ENCODE peak calls at places on chromosome 5, in seven cellular contexts. One of them, this sample, is unnamed.
A peak's percentile ranks its signal among the peaks of the same experiment; 100 is the strongest.

GRCh38 chr5:90551376-90551775 is 7.2 kb upstream of the ADGRV1 start:
- DNase-seq in tibial nerve: no peak
- DNase-seq in psoas muscle: no peak
- DNase-seq in cardiac muscle cell: no peak
- DNase-seq in ascending aorta: no peak
- DNase-seq in lower lobe of right lung: no peak
- DNase-seq in aorta: no peak
- DNase-seq in this sample: no peak

GRCh38 chr5:84729326-84729725 is 344.6 kb upstream of the EDIL3 start:
- DNase-seq in ascending aorta: no peak
- DNase-seq in lower lobe of right lung: no peak
- DNase-seq in cardiac muscle cell: peak; percentile 8
- DNase-seq in aorta: no peak
- DNase-seq in psoas muscle: no peak
- DNase-seq in tibial nerve: no peak
- DNase-seq in this sample: no peak

GRCh38 chr5:132434391-132434790 is 56.2 kb downstream of the IRF1 start:
- DNase-seq in lower lobe of right lung: no peak
- DNase-seq in psoas muscle: no peak
- DNase-seq in aorta: no peak
- DNase-seq in tibial nerve: no peak
- DNase-seq in ascending aorta: peak; percentile 19
- DNase-seq in cardiac muscle cell: no peak
- DNase-seq in this sample: no peak

GRCh38 chr5:139177809-139178581 is 20.2 kb downstream of the SIL1 start:
- DNase-seq in ascending aorta: no peak
- DNase-seq in lower lobe of right lung: no peak
- DNase-seq in aorta: no peak
- DNase-seq in tibial nerve: no peak
- DNase-seq in psoas muscle: peak; percentile 92
- DNase-seq in cardiac muscle cell: peak; percentile 50
- DNase-seq in this sample: no peak

GRCh38 chr5:159902444-159903121 is 13.7 kb upstream of the ADRA1B start:
- DNase-seq in psoas muscle: no peak
- DNase-seq in lower lobe of right lung: no peak
- DNase-seq in aorta: no peak
- DNase-seq in tibial nerve: no peak
- DNase-seq in cardiac muscle cell: no peak
- DNase-seq in ascending aorta: no peak
- DNase-seq in this sample: no peak

GRCh38 chr5:16483361-16483760 is 17.8 kb upstream of the ZNF622 start:
- DNase-seq in tibial nerve: no peak
- DNase-seq in psoas muscle: no peak
- DNase-seq in lower lobe of right lung: no peak
- DNase-seq in ascending aorta: no peak
- DNase-seq in cardiac muscle cell: no peak
- DNase-seq in aorta: no peak
- DNase-seq in this sample: no peak

GRCh38 chr5:106420102-106420501 is 1250.6 kb downstream of the EFNA5 start:
- DNase-seq in cardiac muscle cell: no peak
- DNase-seq in lower lobe of right lung: no peak
- DNase-seq in psoas muscle: no peak
- DNase-seq in ascending aorta: no peak
- DNase-seq in tibial nerve: no peak
- DNase-seq in aorta: no peak
- DNase-seq in this sample: no peak

GRCh38 chr5:32828492-32828891 is 117.4 kb downstream of the NPR3 start:
- DNase-seq in cardiac muscle cell: no peak
- DNase-seq in ascending aorta: no peak
- DNase-seq in psoas muscle: no peak
- DNase-seq in aorta: no peak
- DNase-seq in tibial nerve: no peak
- DNase-seq in lower lobe of right lung: no peak
- DNase-seq in this sample: no peak

GRCh38 chr5:160787247-160787646 is 64.8 kb downstream of the ATP10B start:
- DNase-seq in cardiac muscle cell: peak; percentile 31
- DNase-seq in tibial nerve: no peak
- DNase-seq in aorta: no peak
- DNase-seq in psoas muscle: no peak
- DNase-seq in ascending aorta: no peak
- DNase-seq in lower lobe of right lung: no peak
- DNase-seq in this sample: no peak

GRCh38 chr5:159330131-159330530 is at the start of gene IL12B:
- DNase-seq in lower lobe of right lung: no peak
- DNase-seq in psoas muscle: no peak
- DNase-seq in cardiac muscle cell: no peak
- DNase-seq in tibial nerve: no peak
- DNase-seq in aorta: no peak
- DNase-seq in ascending aorta: no peak
- DNase-seq in this sample: no peak

GRCh38 chr5:43172779-43173178 is 19.2 kb upstream of the NIM1K start:
- DNase-seq in ascending aorta: no peak
- DNase-seq in psoas muscle: no peak
- DNase-seq in cardiac muscle cell: no peak
- DNase-seq in lower lobe of right lung: no peak
- DNase-seq in tibial nerve: no peak
- DNase-seq in aorta: no peak
- DNase-seq in this sample: no peak

GRCh38 chr5:120538644-120539043 is 74.5 kb downstream of the PRR16 start:
- DNase-seq in psoas muscle: no peak
- DNase-seq in aorta: no peak
- DNase-seq in tibial nerve: no peak
- DNase-seq in cardiac muscle cell: no peak
- DNase-seq in lower lobe of right lung: no peak
- DNase-seq in ascending aorta: no peak
- DNase-seq in this sample: no peak

GRCh38 chr5:98768160-98769005 is 5.1 kb upstream of the RGMB start:
- DNase-seq in aorta: no peak
- DNase-seq in lower lobe of right lung: peak; percentile 46
- DNase-seq in cardiac muscle cell: peak; percentile 71
- DNase-seq in tibial nerve: peak; percentile 71
- DNase-seq in ascending aorta: peak; percentile 65
- DNase-seq in psoas muscle: peak; percentile 51
- DNase-seq in this sample: peak; percentile 58

GRCh38 chr5:34791761-34792244 is 47.2 kb upstream of the TTC23L start:
- DNase-seq in cardiac muscle cell: no peak
- DNase-seq in aorta: no peak
- DNase-seq in tibial nerve: no peak
- DNase-seq in lower lobe of right lung: no peak
- DNase-seq in ascending aorta: no peak
- DNase-seq in psoas muscle: no peak
- DNase-seq in this sample: no peak

GRCh38 chr5:40615586-40616193 is 64.0 kb upstream of the PTGER4 start:
- DNase-seq in aorta: no peak
- DNase-seq in lower lobe of right lung: no peak
- DNase-seq in tibial nerve: no peak
- DNase-seq in psoas muscle: no peak
- DNase-seq in cardiac muscle cell: no peak
- DNase-seq in ascending aorta: no peak
- DNase-seq in this sample: no peak

GRCh38 chr5:172713113-172713808 is 57.7 kb downstream of the DUSP1 start:
- DNase-seq in ascending aorta: peak; percentile 81
- DNase-seq in aorta: peak; percentile 94
- DNase-seq in cardiac muscle cell: peak; percentile 52
- DNase-seq in psoas muscle: peak; percentile 84
- DNase-seq in tibial nerve: peak; percentile 57
- DNase-seq in lower lobe of right lung: peak; percentile 76
- DNase-seq in this sample: peak; percentile 85

GRCh38 chr5:149379807-149380374 is 799 bp upstream of the IL17B start:
- DNase-seq in aorta: peak; percentile 71
- DNase-seq in ascending aorta: no peak
- DNase-seq in psoas muscle: no peak
- DNase-seq in cardiac muscle cell: no peak
- DNase-seq in tibial nerve: no peak
- DNase-seq in lower lobe of right lung: no peak
- DNase-seq in this sample: no peak

GRCh38 chr5:64952961-64953360 is 184.2 kb downstream of the CWC27 start:
- DNase-seq in ascending aorta: no peak
- DNase-seq in cardiac muscle cell: no peak
- DNase-seq in psoas muscle: no peak
- DNase-seq in lower lobe of right lung: no peak
- DNase-seq in aorta: no peak
- DNase-seq in tibial nerve: no peak
- DNase-seq in this sample: no peak

GRCh38 chr5:135702191-135702590 is 123.4 kb upstream of the CXCL14 start:
- DNase-seq in cardiac muscle cell: no peak
- DNase-seq in lower lobe of right lung: no peak
- DNase-seq in tibial nerve: no peak
- DNase-seq in aorta: no peak
- DNase-seq in psoas muscle: no peak
- DNase-seq in ascending aorta: no peak
- DNase-seq in this sample: no peak

GRCh38 chr5:10689391-10690081 is 71.5 kb downstream of the DAP start:
- DNase-seq in tibial nerve: no peak
- DNase-seq in cardiac muscle cell: peak; percentile 46
- DNase-seq in ascending aorta: no peak
- DNase-seq in psoas muscle: no peak
- DNase-seq in aorta: no peak
- DNase-seq in lower lobe of right lung: no peak
- DNase-seq in this sample: peak; percentile 63

GRCh38 chr5:160844177-160844576 is 7.8 kb downstream of the ATP10B start:
- DNase-seq in ascending aorta: no peak
- DNase-seq in aorta: no peak
- DNase-seq in cardiac muscle cell: no peak
- DNase-seq in psoas muscle: no peak
- DNase-seq in lower lobe of right lung: no peak
- DNase-seq in tibial nerve: no peak
- DNase-seq in this sample: no peak

GRCh38 chr5:133247881-133248642 is 196.2 kb downstream of the HSPA4 start:
- DNase-seq in lower lobe of right lung: peak; percentile 37
- DNase-seq in psoas muscle: peak; percentile 80
- DNase-seq in cardiac muscle cell: peak; percentile 78
- DNase-seq in ascending aorta: no peak
- DNase-seq in aorta: no peak
- DNase-seq in tibial nerve: no peak
- DNase-seq in this sample: no peak

GRCh38 chr5:60492958-60493357 is 207.0 kb downstream of the DEPDC1B start:
- DNase-seq in tibial nerve: no peak
- DNase-seq in ascending aorta: no peak
- DNase-seq in lower lobe of right lung: no peak
- DNase-seq in aorta: no peak
- DNase-seq in psoas muscle: no peak
- DNase-seq in cardiac muscle cell: no peak
- DNase-seq in this sample: no peak

GRCh38 chr5:54645888-54646284 is 128.3 kb downstream of the SNX18 start:
- DNase-seq in aorta: no peak
- DNase-seq in psoas muscle: no peak
- DNase-seq in ascending aorta: no peak
- DNase-seq in tibial nerve: no peak
- DNase-seq in cardiac muscle cell: no peak
- DNase-seq in lower lobe of right lung: no peak
- DNase-seq in this sample: no peak

GRCh38 chr5:111532873-111533272 is 20.5 kb upstream of the STARD4 start:
- DNase-seq in psoas muscle: no peak
- DNase-seq in lower lobe of right lung: no peak
- DNase-seq in tibial nerve: no peak
- DNase-seq in cardiac muscle cell: no peak
- DNase-seq in aorta: no peak
- DNase-seq in ascending aorta: no peak
- DNase-seq in this sample: no peak
- H3K27ac ChIP-seq in psoas muscle: no peak overlapping the region
- H3K27ac ChIP-seq in lower lobe of right lung: no peak overlapping the region
- H3K27ac ChIP-seq in tibial nerve: no peak overlapping the region
- H3K27ac ChIP-seq in cardiac muscle cell: no peak overlapping the region
- H3K27ac ChIP-seq in aorta: no peak overlapping the region
- H3K27ac ChIP-seq in ascending aorta: no peak overlapping the region
- H3K27ac ChIP-seq in this sample: no peak overlapping the region

DNA sequence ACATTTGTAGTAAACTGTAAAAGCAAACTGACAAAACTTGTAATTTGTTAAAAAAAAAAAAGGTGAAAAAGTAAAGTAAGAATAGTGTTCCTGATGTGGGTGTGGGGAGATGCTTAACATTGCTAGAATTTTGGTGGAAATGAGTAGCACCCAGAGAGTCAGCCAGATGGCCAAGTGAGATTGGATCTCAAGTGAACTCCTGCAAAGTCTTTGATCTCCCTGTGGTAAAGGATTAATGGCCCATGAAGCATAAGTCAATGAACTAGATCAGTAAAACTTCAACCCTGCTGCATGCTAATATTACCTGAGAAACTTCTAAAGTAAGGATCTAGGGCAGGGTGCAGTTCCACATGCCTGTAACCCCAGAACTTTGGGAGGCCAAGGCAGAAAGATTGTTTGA is 19.0 kb upstream of the FAM169A start:
- DNase-seq in psoas muscle: no peak
- DNase-seq in ascending aorta: no peak
- DNase-seq in lower lobe of right lung: no peak
- DNase-seq in tibial nerve: no peak
- DNase-seq in aorta: no peak
- DNase-seq in cardiac muscle cell: no peak
- DNase-seq in this sample: no peak
- H3K27ac ChIP-seq in psoas muscle: no peak overlapping the region
- H3K27ac ChIP-seq in ascending aorta: no peak overlapping the region
- H3K27ac ChIP-seq in lower lobe of right lung: no peak overlapping the region
- H3K27ac ChIP-seq in tibial nerve: no peak overlapping the region
- H3K27ac ChIP-seq in aorta: no peak overlapping the region
- H3K27ac ChIP-seq in cardiac muscle cell: no peak overlapping the region
- H3K27ac ChIP-seq in this sample: no peak overlapping the region

DNA sequence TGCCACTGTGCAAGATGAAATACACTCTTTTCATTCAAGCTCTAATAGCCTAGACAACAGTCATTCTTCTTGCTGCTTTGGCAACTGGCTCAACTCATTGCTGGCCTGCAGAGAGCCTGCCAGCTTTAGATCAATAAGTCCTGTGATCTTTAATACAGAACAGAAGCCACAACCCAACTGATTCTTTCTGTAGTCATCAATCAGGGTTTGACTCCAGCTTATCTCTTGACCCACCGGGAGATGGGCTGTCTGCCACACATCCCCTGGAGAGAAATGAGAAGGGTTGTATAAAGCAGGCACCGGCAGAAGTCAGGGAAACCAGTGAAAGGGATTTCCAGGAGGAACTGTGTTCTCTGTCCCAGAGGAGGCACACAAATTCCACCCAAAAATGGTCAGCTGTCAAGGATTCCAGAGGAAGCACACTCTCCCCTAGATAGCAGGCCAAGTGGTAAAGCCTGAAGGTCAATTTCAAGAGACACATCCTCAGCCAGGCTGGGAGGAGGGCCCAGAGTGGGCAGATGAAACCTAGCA is 24.5 kb downstream of the LHFPL2 start:
- DNase-seq in tibial nerve: no peak
- DNase-seq in aorta: no peak
- DNase-seq in psoas muscle: no peak
- DNase-seq in cardiac muscle cell: peak; percentile 58
- DNase-seq in ascending aorta: no peak
- DNase-seq in lower lobe of right lung: no peak
- DNase-seq in this sample: no peak
- H3K27ac ChIP-seq in tibial nerve: peak overlapping the region; percentile 55
- H3K27ac ChIP-seq in aorta: no peak overlapping the region
- H3K27ac ChIP-seq in psoas muscle: no peak overlapping the region
- H3K27ac ChIP-seq in cardiac muscle cell: peak overlapping the region; percentile 83
- H3K27ac ChIP-seq in ascending aorta: no peak overlapping the region
- H3K27ac ChIP-seq in lower lobe of right lung: no peak overlapping the region
- H3K27ac ChIP-seq in this sample: no peak overlapping the region

DNA sequence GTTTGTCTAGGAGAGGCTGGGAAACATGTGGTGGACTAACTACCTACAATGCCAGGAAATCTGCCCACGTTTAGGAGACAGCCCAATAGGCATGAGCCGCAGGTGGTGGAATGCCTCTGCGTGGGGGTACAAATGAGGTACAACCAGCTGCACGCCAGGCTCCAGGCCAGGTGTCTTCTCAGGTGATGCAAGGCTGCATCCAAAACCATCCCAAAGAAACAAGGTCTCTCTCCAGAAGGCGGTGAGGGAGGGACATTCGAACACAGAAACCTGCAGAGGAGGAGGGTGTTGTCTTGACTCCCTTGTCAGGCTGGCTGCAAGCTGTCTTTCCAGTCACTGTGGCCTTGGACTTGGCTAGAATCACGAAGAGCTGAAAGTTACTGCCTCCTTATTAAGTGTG is 11.6 kb downstream of the ANKH start:
- DNase-seq in aorta: no peak
- DNase-seq in ascending aorta: no peak
- DNase-seq in cardiac muscle cell: no peak
- DNase-seq in tibial nerve: no peak
- DNase-seq in lower lobe of right lung: no peak
- DNase-seq in psoas muscle: no peak
- DNase-seq in this sample: no peak
- H3K27ac ChIP-seq in aorta: no peak overlapping the region
- H3K27ac ChIP-seq in ascending aorta: no peak overlapping the region
- H3K27ac ChIP-seq in cardiac muscle cell: peak overlapping the region; percentile 82
- H3K27ac ChIP-seq in tibial nerve: no peak overlapping the region
- H3K27ac ChIP-seq in lower lobe of right lung: no peak overlapping the region
- H3K27ac ChIP-seq in psoas muscle: peak overlapping the region; percentile 38
- H3K27ac ChIP-seq in this sample: no peak overlapping the region